ENCODE peak calls at places on chromosomes 13 and 19, in ten cellular contexts. K is activated naive CD8-positive, alpha-beta T cell treated with anti-CD3 and anti-CD28 coated beads, Interleukin-2, amount 50 U/mL, for 24 hours; B is AG20443; M is EL; X is CD4-positive, alpha-beta T cell; R is thoracic aorta; E is A549; A is brain microvascular endothelial cell; D is activated CD4-positive, alpha-beta T cell treated with anti-CD3 and anti-CD28 coated beads for 36 hours; S is CD8-positive, alpha-beta memory T cell. W is an unnamed sample.

GRCh38 chr19:55406869-55407624 is 541 bp downstream of the UBE2S start:
- DNase-seq in K (peak; percentile 32), R (no peak), E (no peak), B (peak; percentile 68), D (peak; percentile 53), A (no peak), X (no peak), S (no peak), M (no peak), W (peak; percentile 88)

GRCh38 chr13:52127378-52127777 is 1.5 kb downstream of the NEK5 start:
- DNase-seq in D (no peak), M (no peak), R (no peak), E (no peak), S (no peak), X (no peak), K (no peak), A (peak; percentile 25), B (no peak), W (no peak)

GRCh38 chr19:2722541-2723344 is 1.6 kb upstream of the DIRAS1 start:
- DNase-seq in B (peak; percentile 97), E (peak; percentile 67), M (peak; percentile 84), K (no peak), X (no peak), D (no peak), A (peak; percentile 67), R (peak; percentile 65), S (no peak), W (no peak)

GRCh38 chr19:8592231-8593009 is 15.2 kb upstream of the MYO1F start:
- DNase-seq in B (peak; percentile 95), S (peak; percentile 95), M (peak; percentile 70), X (peak; percentile 96), E (peak; percentile 60), A (peak; percentile 99), R (peak; percentile 98), K (peak; percentile 94), D (peak; percentile 99), W (peak; percentile 99)

GRCh38 chr19:7831452-7831851 is 1.4 kb downstream of the EVI5L start:
- DNase-seq in D (no peak), A (no peak), S (no peak), X (no peak), E (peak; percentile 73), M (peak; percentile 61), B (peak; percentile 48), R (no peak), K (no peak), W (no peak)

GRCh38 chr19:35027851-35028599 is 2.2 kb upstream of the SCN1B start:
- DNase-seq in X (no peak), D (no peak), A (peak; percentile 29), E (no peak), S (no peak), M (no peak), K (no peak), B (peak; percentile 35), R (no peak), W (no peak)

GRCh38 chr13:50275392-50276063 is 260.3 kb downstream of the KCNRG start:
- DNase-seq in M (no peak), A (no peak), R (no peak), D (peak; percentile 12), E (no peak), B (no peak), S (no peak), X (no peak), K (no peak), W (no peak)

GRCh38 chr13:26011996-26012688 is 39.7 kb downstream of the SHISA2 start:
- DNase-seq in K (peak; percentile 50), E (no peak), B (peak; percentile 48), D (peak; percentile 68), R (no peak), A (no peak), X (peak; percentile 47), M (no peak), S (peak; percentile 79), W (no peak)

GRCh38 chr13:24087611-24088235 is 72.8 kb upstream of the SPATA13 start:
- DNase-seq in R (no peak), B (no peak), K (no peak), M (no peak), D (no peak), A (no peak), S (no peak), E (no peak), X (no peak), W (no peak)

GRCh38 chr19:35404879-35405622 is 34.2 kb downstream of the GPR42 start:
- DNase-seq in S (no peak), D (peak; percentile 88), M (peak; percentile 91), B (peak; percentile 92), R (peak; percentile 17), A (peak; percentile 81), X (no peak), K (peak; percentile 66), E (peak; percentile 66), W (no peak)

GRCh38 chr19:56725829-56726424 is 54.4 kb upstream of the ZNF835 start:
- DNase-seq in D (no peak), A (no peak), S (no peak), X (no peak), B (no peak), R (no peak), M (no peak), E (no peak), K (no peak), W (no peak)

GRCh38 chr19:34734601-34735103 is 609 bp downstream of the ZNF181 start:
- DNase-seq in X (no peak), B (no peak), M (no peak), A (no peak), K (no peak), D (no peak), S (no peak), R (no peak), E (no peak), W (no peak)

GRCh38 chr19:57002195-57002601 is 117.6 kb upstream of the USP29 start:
- DNase-seq in M (no peak), E (no peak), A (no peak), X (no peak), B (no peak), R (no peak), D (no peak), K (no peak), S (no peak), W (no peak)

GRCh38 chr13:45331123-45331619 is 9.8 kb downstream of the TPT1 start:
- DNase-seq in R (no peak), A (no peak), M (no peak), D (no peak), S (no peak), E (no peak), B (no peak), K (no peak), X (no peak), W (no peak)

GRCh38 chr13:31236211-31236786 is 36.5 kb downstream of the B3GLCT start:
- DNase-seq in M (peak; percentile 37), E (no peak), D (peak; percentile 9), A (peak; percentile 42), K (no peak), S (no peak), B (peak; percentile 60), R (no peak), X (no peak), W (no peak)

GRCh38 chr13:86464193-86464592 is 665.0 kb upstream of the SLITRK6 start:
- DNase-seq in B (no peak), X (no peak), M (no peak), R (no peak), S (no peak), K (no peak), E (no peak), D (no peak), A (no peak), W (no peak)

GRCh38 chr19:2775556-2776430 is 7.3 kb downstream of the SGTA start:
- DNase-seq in M (peak; percentile 77), A (peak; percentile 39), D (peak; percentile 88), B (no peak), E (no peak), S (peak; percentile 70), R (no peak), X (peak; percentile 49), K (peak; percentile 83), W (peak; percentile 30)

GRCh38 chr13:20116213-20116612 is 44.6 kb downstream of the GJA3 start:
- DNase-seq in K (no peak), S (no peak), X (no peak), B (no peak), R (no peak), A (no peak), E (no peak), D (no peak), M (no peak), W (no peak)

GRCh38 chr13:111977184-111977516 is 89.8 kb upstream of the SOX1 start:
- DNase-seq in X (no peak), A (no peak), R (no peak), E (no peak), M (no peak), K (no peak), S (no peak), B (no peak), D (no peak), W (peak; percentile 77)

GRCh38 chr13:37014609-37015008 is 14.0 kb downstream of the EXOSC8 start:
- DNase-seq in M (peak; percentile 30), E (no peak), D (no peak), B (no peak), R (no peak), S (no peak), A (no peak), K (no peak), X (no peak), W (no peak)

GRCh38 chr19:12611361-12611699 is 610 bp downstream of the ZNF791 start:
- DNase-seq in A (peak; percentile 56), D (no peak), E (peak; percentile 60), X (no peak), S (no peak), M (peak; percentile 80), K (no peak), B (peak; percentile 87), R (peak; percentile 38), W (peak; percentile 94)